ENCODE peak calls at places on chromosomes 11 and 22, in eight cellular contexts. G is activated B cell treated with CpG ODN at 0.5 μM for 24 hours, E is astrocyte of the cerebellum, R is brain microvascular endothelial cell, C is ovary, O is uterus, B is heart right ventricle, K is OCI-LY7. W is an unnamed sample.

GRCh38 chr11:113618360-113618759 is 87.7 kb downstream of the TMPRSS5 start:
- DNase-seq in G (no peak), E (peak; percentile 46), R (peak; percentile 43), C (no peak), O (no peak), B (no peak), K (no peak), W (no peak)

GRCh38 chr22:33601062-33601461 is 319.2 kb downstream of the LARGE1 start:
- DNase-seq in G (no peak), E (no peak), R (no peak), C (no peak), O (no peak), B (no peak), K (no peak), W (no peak)

GRCh38 chr22:20449819-20450550 is 12.4 kb upstream of the SCARF2 start:
- DNase-seq in G (no peak), E (no peak), R (no peak), C (no peak), O (no peak), B (no peak), K (no peak), W (no peak)

GRCh38 chr11:92717240-92717639 is 252.2 kb upstream of the MTNR1B start:
- DNase-seq in G (no peak), E (no peak), R (no peak), C (no peak), O (no peak), B (no peak), K (no peak), W (no peak)

GRCh38 chr11:47980093-47980906 is at the start of gene PTPRJ:
- DNase-seq in G (peak; percentile 71), E (no peak), R (no peak), C (peak; percentile 63), O (peak; percentile 27), B (peak; percentile 59), K (peak; percentile 65), W (peak; percentile 55)

GRCh38 chr11:71117311-71117710 is 135.1 kb downstream of the SHANK2 start:
- DNase-seq in G (no peak), E (no peak), R (no peak), C (no peak), O (no peak), B (no peak), K (no peak), W (no peak)

GRCh38 chr11:57397394-57397990 is 7.0 kb upstream of the PRG2 start:
- DNase-seq in G (no peak), E (no peak), R (no peak), C (no peak), O (no peak), B (no peak), K (no peak), W (no peak)

GRCh38 chr11:59186130-59186594 is 14.2 kb downstream of the DTX4 start:
- DNase-seq in G (peak; percentile 44), E (no peak), R (no peak), C (peak; percentile 56), O (no peak), B (peak; percentile 29), K (peak; percentile 49), W (peak; percentile 78)

GRCh38 chr11:35380603-35381002 is 38.8 kb downstream of the SLC1A2 start:
- DNase-seq in G (no peak), E (no peak), R (peak; percentile 20), C (no peak), O (no peak), B (no peak), K (no peak), W (no peak)

GRCh38 chr11:128608732-128609131 is 21.4 kb upstream of the ETS1 start:
- DNase-seq in G (no peak), E (no peak), R (no peak), C (no peak), O (no peak), B (no peak), K (peak; percentile 42), W (no peak)

GRCh38 chr11:10984250-10984649 is 126.4 kb upstream of the ZBED5 start:
- DNase-seq in G (no peak), E (no peak), R (no peak), C (no peak), O (no peak), B (no peak), K (no peak), W (no peak)

GRCh38 chr11:129324533-129325175 is 51.0 kb upstream of the BARX2 start:
- DNase-seq in G (no peak), E (no peak), R (no peak), C (no peak), O (no peak), B (peak; percentile 33), K (no peak), W (no peak)

GRCh38 chr11:80414766-80415165 is 973.9 kb upstream of the TENM4 start:
- DNase-seq in G (no peak), E (no peak), R (peak; percentile 61), C (no peak), O (no peak), B (no peak), K (no peak), W (no peak)

GRCh38 chr11:28697920-28698827 is 590.0 kb downstream of the METTL15 start:
- DNase-seq in G (no peak), E (peak; percentile 39), R (peak; percentile 43), C (peak; percentile 57), O (peak; percentile 13), B (peak; percentile 39), K (peak; percentile 43), W (peak; percentile 54)

GRCh38 chr11:30545507-30545906 is 40.6 kb downstream of the MPPED2 start:
- DNase-seq in G (no peak), E (no peak), R (no peak), C (no peak), O (no peak), B (no peak), K (no peak), W (no peak)

GRCh38 chr11:34859496-34859895 is 56.7 kb downstream of the APIP start:
- DNase-seq in G (no peak), E (no peak), R (no peak), C (no peak), O (no peak), B (no peak), K (no peak), W (no peak)

GRCh38 chr22:25448435-25449051 is 115.9 kb upstream of the GRK3 start:
- DNase-seq in G (no peak), E (no peak), R (peak; percentile 13), C (no peak), O (no peak), B (no peak), K (peak; percentile 21), W (no peak)

GRCh38 chr11:92406472-92406871 is 181.9 kb downstream of the FAT3 start:
- DNase-seq in G (no peak), E (no peak), R (no peak), C (no peak), O (no peak), B (no peak), K (no peak), W (no peak)

DNA sequence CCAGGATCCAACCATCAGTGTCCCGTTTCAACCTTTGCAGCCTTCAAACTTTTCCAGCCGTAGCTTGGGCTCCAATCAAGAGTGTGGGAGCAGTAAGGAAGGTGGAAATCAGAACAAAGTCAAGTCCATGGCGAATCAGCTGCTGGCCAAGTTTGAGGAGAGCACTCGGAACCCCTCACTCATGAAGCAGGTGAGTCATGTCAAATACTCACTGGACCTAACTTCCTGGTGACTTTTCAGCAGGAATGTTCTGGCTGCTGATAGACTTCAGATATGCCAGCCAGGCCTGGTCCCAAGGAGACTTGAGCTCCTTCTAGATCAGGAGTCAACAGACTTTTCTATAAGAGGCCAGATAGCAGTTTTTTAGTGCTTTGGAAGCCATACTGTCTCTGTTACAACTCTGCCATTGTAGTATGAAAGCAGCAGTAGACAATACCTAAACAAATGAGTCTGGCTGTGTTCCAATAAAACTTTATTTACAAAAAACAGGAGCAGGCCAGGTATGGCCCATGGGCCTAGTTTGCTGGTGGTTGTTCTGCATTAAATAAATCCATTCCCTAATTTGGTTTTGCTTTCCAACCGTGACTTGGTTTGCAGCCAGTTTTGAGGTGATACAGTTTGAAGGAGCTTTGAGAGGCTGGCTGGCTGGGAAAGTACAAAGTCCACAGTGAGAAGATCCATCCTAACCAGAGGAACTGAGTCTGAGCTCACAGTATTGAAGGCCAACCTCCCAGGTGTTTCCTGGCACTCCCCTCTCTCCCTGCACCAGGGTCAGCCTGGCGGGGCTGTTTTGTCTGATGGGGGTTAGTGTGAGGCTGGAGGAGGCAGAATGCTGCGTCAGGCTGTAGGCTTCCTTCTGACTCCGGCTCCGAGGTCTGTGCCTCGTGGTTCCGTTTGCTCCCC is 129.3 kb downstream of the MICAL2 start:
- DNase-seq in G (no peak), E (peak; percentile 48), R (no peak), C (no peak), O (no peak), B (no peak), K (no peak), W (no peak)
- TF ChIP-seq CTCF in G (no peak), E (no peak), R (no peak), C (no peak), O (no peak), B (no peak), K (no peak), W (no peak)

GRCh38 chr22:38202437-38203089 is 769 bp downstream of the MAFF start:
- DNase-seq in G (peak; percentile 53), E (peak; percentile 79), R (peak; percentile 85), C (peak; percentile 98), O (peak; percentile 89), B (peak; percentile 89), K (peak; percentile 67), W (peak; percentile 50)
- TF ChIP-seq CTCF in G (no peak), E (no peak), R (peak; percentile 14), C (no peak), O (peak; percentile 44), B (peak; percentile 46), K (peak; percentile 41), W (peak; percentile 23)

DNA sequence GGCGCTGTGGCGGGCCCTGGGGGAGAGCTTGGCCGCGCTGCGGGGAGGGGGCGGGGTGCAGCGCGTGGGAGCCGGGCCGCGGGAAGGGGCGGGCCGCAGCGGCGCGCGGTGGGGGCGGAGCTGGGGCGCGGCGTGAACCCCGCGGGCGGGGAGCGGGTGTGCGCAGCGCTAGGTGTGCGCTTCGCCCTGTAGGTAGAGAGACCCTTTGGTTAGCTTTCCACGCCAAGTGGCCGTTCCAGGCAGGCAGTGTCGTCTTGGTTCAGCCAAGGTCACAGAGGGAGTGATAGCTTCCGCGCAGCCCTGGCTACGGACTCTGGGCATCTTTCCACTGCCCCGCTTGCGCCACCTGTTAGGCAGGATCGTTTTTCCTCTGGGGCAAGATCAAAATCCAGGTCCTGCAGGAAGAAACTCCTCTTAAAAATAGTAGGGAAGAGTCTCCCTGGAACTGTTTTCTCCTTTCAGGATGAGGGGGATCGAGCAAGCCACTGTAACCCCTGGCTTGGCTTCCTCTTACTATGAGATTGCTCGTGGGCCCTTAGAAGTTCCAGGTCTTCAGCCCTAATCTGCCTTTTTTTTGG is 434 bp downstream of the BANF1 start:
- DNase-seq in G (no peak), E (peak; percentile 16), R (no peak), C (peak; percentile 77), O (peak; percentile 63), B (no peak), K (no peak), W (no peak)
- TF ChIP-seq CTCF in G (no peak), E (peak; percentile 39), R (no peak), C (no peak), O (no peak), B (peak; percentile 48), K (peak; percentile 41), W (no peak)

DNA sequence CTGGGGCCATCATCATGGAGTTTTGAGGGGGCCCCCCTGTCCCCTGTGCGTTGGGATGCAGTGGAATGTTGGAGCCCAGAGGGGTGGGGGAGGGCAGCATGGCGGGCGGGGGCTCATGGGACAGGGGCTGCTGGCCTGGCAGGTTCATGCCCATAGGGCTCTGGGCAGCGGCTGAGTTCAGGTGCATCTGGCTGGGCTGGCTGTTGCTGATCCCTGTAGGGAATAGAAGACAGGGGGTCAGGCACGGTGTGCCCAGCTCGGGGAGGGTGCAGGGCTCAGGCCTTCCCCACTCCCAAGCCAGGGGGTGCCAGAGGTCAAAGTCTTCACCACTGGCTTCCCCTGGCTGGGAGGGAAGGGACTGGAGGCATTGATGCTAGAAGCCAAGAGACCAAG is 15.6 kb downstream of the CXCR5 start:
- DNase-seq in G (no peak), E (no peak), R (no peak), C (no peak), O (no peak), B (no peak), K (no peak), W (no peak)
- TF ChIP-seq CTCF in G (no peak), E (no peak), R (no peak), C (no peak), O (no peak), B (no peak), K (no peak), W (no peak)

W was measured in progenitor cell of endocrine pancreas.